ENCODE peak calls at places on chromosomes 3 and 15, in nine cellular contexts. One of them, this sample, is unnamed.

GRCh38 chr15:60184579-60184978 is 180.5 kb downstream of the FOXB1 start:
- DNase-seq in esophagus squamous epithelium: no peak
- DNase-seq in ascending aorta: no peak
- DNase-seq in thoracic aorta: no peak
- DNase-seq in psoas muscle: no peak
- DNase-seq in amygdala: no peak
- DNase-seq in neural crest cell: no peak
- DNase-seq in stimulated activated CD4-positive, alpha-beta T cell treated with anti-CD3 and anti-CD28 coated beads, Interleukin-2, amount 100 ng/mL, for 24 hours: no peak
- DNase-seq in amniotic stem cell: no peak
- DNase-seq in this sample: no peak

GRCh38 chr3:132785292-132785691 is 63.1 kb upstream of the NPHP3 start:
- DNase-seq in thoracic aorta: no peak
- DNase-seq in stimulated activated CD4-positive, alpha-beta T cell treated with anti-CD3 and anti-CD28 coated beads, Interleukin-2, amount 100 ng/mL, for 24 hours: no peak
- DNase-seq in amniotic stem cell: no peak
- DNase-seq in neural crest cell: no peak
- DNase-seq in amygdala: no peak
- DNase-seq in esophagus squamous epithelium: no peak
- DNase-seq in psoas muscle: no peak
- DNase-seq in ascending aorta: no peak
- DNase-seq in this sample: no peak

GRCh38 chr15:48774484-48774883 is 36.4 kb downstream of the CEP152 start:
- DNase-seq in ascending aorta: no peak
- DNase-seq in neural crest cell: no peak
- DNase-seq in thoracic aorta: no peak
- DNase-seq in psoas muscle: no peak
- DNase-seq in stimulated activated CD4-positive, alpha-beta T cell treated with anti-CD3 and anti-CD28 coated beads, Interleukin-2, amount 100 ng/mL, for 24 hours: no peak
- DNase-seq in amygdala: no peak
- DNase-seq in esophagus squamous epithelium: no peak
- DNase-seq in amniotic stem cell: no peak
- DNase-seq in this sample: no peak

GRCh38 chr15:58179206-58179605 is 41.0 kb downstream of the AQP9 start:
- DNase-seq in psoas muscle: no peak
- DNase-seq in amniotic stem cell: no peak
- DNase-seq in thoracic aorta: no peak
- DNase-seq in stimulated activated CD4-positive, alpha-beta T cell treated with anti-CD3 and anti-CD28 coated beads, Interleukin-2, amount 100 ng/mL, for 24 hours: no peak
- DNase-seq in ascending aorta: no peak
- DNase-seq in neural crest cell: no peak
- DNase-seq in esophagus squamous epithelium: no peak
- DNase-seq in amygdala: no peak
- DNase-seq in this sample: no peak

GRCh38 chr15:54917312-54917711 is 279.4 kb downstream of the RSL24D1 start:
- DNase-seq in amygdala: no peak
- DNase-seq in stimulated activated CD4-positive, alpha-beta T cell treated with anti-CD3 and anti-CD28 coated beads, Interleukin-2, amount 100 ng/mL, for 24 hours: no peak
- DNase-seq in neural crest cell: no peak
- DNase-seq in ascending aorta: no peak
- DNase-seq in amniotic stem cell: no peak
- DNase-seq in thoracic aorta: no peak
- DNase-seq in psoas muscle: no peak
- DNase-seq in esophagus squamous epithelium: no peak
- DNase-seq in this sample: no peak

GRCh38 chr3:41572092-41572491 is 372.8 kb downstream of the CTNNB1 start:
- DNase-seq in amygdala: no peak
- DNase-seq in thoracic aorta: no peak
- DNase-seq in esophagus squamous epithelium: no peak
- DNase-seq in psoas muscle: no peak
- DNase-seq in stimulated activated CD4-positive, alpha-beta T cell treated with anti-CD3 and anti-CD28 coated beads, Interleukin-2, amount 100 ng/mL, for 24 hours: no peak
- DNase-seq in neural crest cell: no peak
- DNase-seq in ascending aorta: no peak
- DNase-seq in amniotic stem cell: no peak
- DNase-seq in this sample: no peak

GRCh38 chr3:177746259-177747021 is 549.2 kb upstream of the TBL1XR1 start:
- DNase-seq in thoracic aorta: no peak
- DNase-seq in amniotic stem cell: peak; percentile 30
- DNase-seq in stimulated activated CD4-positive, alpha-beta T cell treated with anti-CD3 and anti-CD28 coated beads, Interleukin-2, amount 100 ng/mL, for 24 hours: no peak
- DNase-seq in psoas muscle: no peak
- DNase-seq in esophagus squamous epithelium: no peak
- DNase-seq in amygdala: no peak
- DNase-seq in neural crest cell: no peak
- DNase-seq in ascending aorta: no peak
- DNase-seq in this sample: no peak

GRCh38 chr3:71131893-71132314 is 451.6 kb downstream of the FOXP1 start:
- DNase-seq in psoas muscle: no peak
- DNase-seq in ascending aorta: no peak
- DNase-seq in neural crest cell: no peak
- DNase-seq in thoracic aorta: no peak
- DNase-seq in esophagus squamous epithelium: no peak
- DNase-seq in amniotic stem cell: no peak
- DNase-seq in stimulated activated CD4-positive, alpha-beta T cell treated with anti-CD3 and anti-CD28 coated beads, Interleukin-2, amount 100 ng/mL, for 24 hours: no peak
- DNase-seq in amygdala: no peak
- DNase-seq in this sample: no peak

GRCh38 chr3:139159356-139159755 is 114.7 kb upstream of the PRR23C start:
- DNase-seq in stimulated activated CD4-positive, alpha-beta T cell treated with anti-CD3 and anti-CD28 coated beads, Interleukin-2, amount 100 ng/mL, for 24 hours: no peak
- DNase-seq in amniotic stem cell: no peak
- DNase-seq in esophagus squamous epithelium: no peak
- DNase-seq in psoas muscle: no peak
- DNase-seq in ascending aorta: no peak
- DNase-seq in amygdala: no peak
- DNase-seq in thoracic aorta: no peak
- DNase-seq in neural crest cell: no peak
- DNase-seq in this sample: no peak

GRCh38 chr3:177348974-177349373 is 151.7 kb upstream of the TBL1XR1 start:
- DNase-seq in stimulated activated CD4-positive, alpha-beta T cell treated with anti-CD3 and anti-CD28 coated beads, Interleukin-2, amount 100 ng/mL, for 24 hours: no peak
- DNase-seq in neural crest cell: no peak
- DNase-seq in thoracic aorta: no peak
- DNase-seq in psoas muscle: no peak
- DNase-seq in esophagus squamous epithelium: no peak
- DNase-seq in amniotic stem cell: no peak
- DNase-seq in ascending aorta: no peak
- DNase-seq in amygdala: no peak
- DNase-seq in this sample: no peak

GRCh38 chr3:161254861-161255260 is 33.8 kb downstream of the NMD3 start:
- DNase-seq in thoracic aorta: no peak
- DNase-seq in amniotic stem cell: no peak
- DNase-seq in psoas muscle: no peak
- DNase-seq in esophagus squamous epithelium: no peak
- DNase-seq in ascending aorta: no peak
- DNase-seq in amygdala: no peak
- DNase-seq in stimulated activated CD4-positive, alpha-beta T cell treated with anti-CD3 and anti-CD28 coated beads, Interleukin-2, amount 100 ng/mL, for 24 hours: no peak
- DNase-seq in neural crest cell: no peak
- DNase-seq in this sample: no peak

GRCh38 chr3:12831582-12831866 is 9.8 kb downstream of the RPL32 start:
- DNase-seq in amniotic stem cell: no peak
- DNase-seq in ascending aorta: no peak
- DNase-seq in amygdala: no peak
- DNase-seq in thoracic aorta: no peak
- DNase-seq in neural crest cell: no peak
- DNase-seq in esophagus squamous epithelium: no peak
- DNase-seq in psoas muscle: no peak
- DNase-seq in stimulated activated CD4-positive, alpha-beta T cell treated with anti-CD3 and anti-CD28 coated beads, Interleukin-2, amount 100 ng/mL, for 24 hours: no peak
- DNase-seq in this sample: no peak

This sample was measured in left colon.